ENCODE peak calls at places on chromosomes 3 and 15, in five cellular contexts. E, P, B, L and F are unnamed samples.

GRCh38 chr3:138451595-138452162 is 17.3 kb downstream of the ESYT3 start:
- DNase-seq in E (peak), P (peak), B (no peak), L (no peak), F (no peak)

GRCh38 chr3:162641317-162641716 is 1144.7 kb downstream of the OTOL1 start:
- DNase-seq in E (no peak), P (no peak), B (no peak), L (no peak), F (no peak)

GRCh38 chr3:194431553-194431952 is 32.5 kb upstream of the GP5 start:
- DNase-seq in E (no peak), P (no peak), B (no peak), L (no peak), F (no peak)

GRCh38 chr15:38819343-38819858 is 254.8 kb upstream of the RASGRP1 start:
- DNase-seq in E (no peak), P (no peak), B (no peak), L (no peak), F (no peak)

GRCh38 chr3:122927726-122928125 is 99.8 kb downstream of the SEMA5B start:
- DNase-seq in E (no peak), P (peak), B (no peak), L (no peak), F (no peak)

GRCh38 chr15:87672309-87672897 is 584.1 kb downstream of the NTRK3 start:
- DNase-seq in E (no peak), P (no peak), B (no peak), L (no peak), F (peak)

GRCh38 chr3:14410501-14411165 is 8.2 kb downstream of the SLC6A6 start:
- DNase-seq in E (no peak), P (no peak), B (peak), L (no peak), F (peak)

GRCh38 chr3:4743371-4743770 is 235.9 kb upstream of the BHLHE40 start:
- DNase-seq in E (no peak), P (no peak), B (no peak), L (no peak), F (no peak)

GRCh38 chr15:72782993-72783562 is 480 bp downstream of the ADPGK start:
- DNase-seq in E (no peak), P (peak), B (no peak), L (no peak), F (peak)

GRCh38 chr3:11140054-11140712 is 14.1 kb upstream of the HRH1 start:
- DNase-seq in E (no peak), P (no peak), B (no peak), L (no peak), F (peak)

GRCh38 chr3:40639006-40639405 is 114.2 kb downstream of the ZNF621 start:
- DNase-seq in E (no peak), P (no peak), B (no peak), L (no peak), F (no peak)

GRCh38 chr3:4776980-4777581 is 202.2 kb upstream of the BHLHE40 start:
- DNase-seq in E (no peak), P (no peak), B (no peak), L (no peak), F (peak)

GRCh38 chr3:187994221-187995085 is 159.5 kb upstream of the LPP start:
- DNase-seq in E (no peak), P (no peak), B (peak), L (no peak), F (peak)

GRCh38 chr3:135106445-135106844 is 311.4 kb downstream of the EPHB1 start:
- DNase-seq in E (no peak), P (no peak), B (peak), L (no peak), F (no peak)

GRCh38 chr15:39248204-39248603 is 332.7 kb upstream of the THBS1 start:
- DNase-seq in E (no peak), P (no peak), B (peak), L (no peak), F (no peak)

GRCh38 chr3:150401285-150401684 is 6.8 kb upstream of the TSC22D2 start:
- DNase-seq in E (no peak), P (no peak), B (no peak), L (no peak), F (no peak)

GRCh38 chr3:77039606-77040553 is at the start of gene ROBO2:
- DNase-seq in E (peak), P (peak), B (peak), L (peak), F (peak)

GRCh38 chr3:77038928-77039605 is 832 bp upstream of the ROBO2 start:
- DNase-seq in E (peak), P (peak), B (peak), L (no peak), F (peak)

GRCh38 chr3:77041156-77041696 is 1.3 kb downstream of the ROBO2 start:
- DNase-seq in E (no peak), P (no peak), B (no peak), L (no peak), F (no peak)

GRCh38 chr3:77041756-77042155 is 1.9 kb downstream of the ROBO2 start:
- DNase-seq in E (no peak), P (no peak), B (no peak), L (no peak), F (no peak)

DNA sequence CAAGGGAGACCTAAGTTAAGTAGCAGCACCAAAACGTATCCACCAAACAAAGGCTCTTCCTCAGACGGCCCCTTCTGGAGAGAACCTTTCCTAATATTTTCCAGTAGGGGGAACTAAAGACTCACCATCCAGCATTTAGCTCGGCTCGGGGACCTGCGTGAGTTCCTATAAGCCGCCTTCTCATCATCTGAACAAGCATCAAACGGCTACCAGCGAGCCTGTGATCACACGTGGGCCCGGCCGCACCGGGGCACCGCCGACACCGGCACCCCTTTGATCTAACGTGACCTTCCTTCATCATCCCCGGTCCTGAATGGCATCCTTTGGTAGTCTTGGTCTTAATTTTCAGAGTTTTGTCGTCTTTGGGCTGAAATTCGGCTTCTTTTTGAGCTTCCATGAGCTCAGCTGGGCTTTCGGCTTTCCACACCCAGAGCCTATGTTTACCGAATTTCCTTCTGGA is 1.4 kb upstream of the ROBO2 start:
- DNase-seq in E (peak), P (peak), B (peak), L (peak), F (peak)
- TF ChIP-seq CTCF in E (peak), P (peak), B (peak), L (peak), F (peak)

DNA sequence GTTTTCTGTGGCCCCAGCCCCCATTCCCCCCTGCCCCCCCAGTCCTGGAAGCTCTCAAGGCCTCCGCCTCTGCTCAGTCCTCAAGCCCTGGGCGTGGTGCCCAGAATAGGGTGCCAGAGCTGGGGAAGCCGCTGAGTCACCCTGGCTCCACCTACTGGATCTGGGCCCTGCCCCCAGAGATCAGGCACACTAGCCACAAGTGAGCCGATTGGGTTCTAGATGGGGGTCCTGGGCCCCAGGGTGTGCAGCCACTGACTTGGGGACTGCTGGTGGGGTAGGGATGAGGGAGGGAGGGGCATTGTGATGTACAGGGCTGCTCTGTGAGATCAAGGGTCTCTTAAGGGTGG is 5.7 kb downstream of the EIF4G1 start:
- DNase-seq in E (peak), P (peak), B (peak), L (peak), F (peak)
- H3K4me3 ChIP-seq in E (peak), P (peak), B (peak), L (no peak), F (no peak)

GRCh38 chr3:128572644-128573105 is 77.9 kb downstream of the RPN1 start:
- DNase-seq in E (no peak), P (no peak), B (no peak), L (no peak), F (no peak)
- TF ChIP-seq CTCF in E (no peak), P (no peak), B (peak), L (peak), F (peak)

GRCh38 chr3:44649709-44650108 is 1.2 kb downstream of the ZNF35 start:
- DNase-seq in E (no peak), P (no peak), B (no peak), L (no peak), F (no peak)

GRCh38 chr3:44642337-44642736 is 6.2 kb upstream of the ZNF35 start:
- DNase-seq in E (no peak), P (no peak), B (no peak), L (no peak), F (no peak)

GRCh38 chr3:44643024-44643423 is 5.5 kb upstream of the ZNF35 start:
- DNase-seq in E (no peak), P (no peak), B (no peak), L (no peak), F (no peak)

GRCh38 chr3:44648564-44649229 is at the start of gene ZNF35:
- DNase-seq in E (peak), P (peak), B (peak), L (peak), F (peak)

DNA sequence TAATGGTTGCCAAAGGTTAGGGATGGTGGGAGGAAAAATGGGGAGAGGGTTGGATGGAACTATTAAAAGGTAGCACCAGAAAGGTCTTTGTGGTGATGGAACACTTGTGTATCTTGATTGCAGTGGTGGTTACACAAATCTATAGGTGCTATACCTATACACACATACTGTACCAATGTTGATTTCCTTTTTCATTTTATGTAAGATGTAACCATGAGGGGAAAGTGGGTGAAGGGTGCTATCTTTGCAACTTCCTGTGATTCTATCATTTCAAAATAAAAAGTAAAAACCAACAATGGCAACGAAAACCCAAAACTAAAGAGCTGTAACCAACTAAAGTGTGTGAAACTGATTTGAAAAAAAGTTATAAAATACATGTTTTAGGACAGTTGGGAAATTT is 761 bp upstream of the ZNF35 start:
- DNase-seq in E (no peak), P (no peak), B (no peak), L (no peak), F (no peak)
- H3K4me3 ChIP-seq in E (no peak), P (no peak), B (no peak), L (no peak), F (no peak)

GRCh38 chr3:112437146-112438022 is 61.9 kb downstream of the BTLA start:
- DNase-seq in E (no peak), P (no peak), B (peak), L (peak), F (peak)
- TF ChIP-seq CTCF in E (no peak), P (no peak), B (peak), L (peak), F (peak)

DNA sequence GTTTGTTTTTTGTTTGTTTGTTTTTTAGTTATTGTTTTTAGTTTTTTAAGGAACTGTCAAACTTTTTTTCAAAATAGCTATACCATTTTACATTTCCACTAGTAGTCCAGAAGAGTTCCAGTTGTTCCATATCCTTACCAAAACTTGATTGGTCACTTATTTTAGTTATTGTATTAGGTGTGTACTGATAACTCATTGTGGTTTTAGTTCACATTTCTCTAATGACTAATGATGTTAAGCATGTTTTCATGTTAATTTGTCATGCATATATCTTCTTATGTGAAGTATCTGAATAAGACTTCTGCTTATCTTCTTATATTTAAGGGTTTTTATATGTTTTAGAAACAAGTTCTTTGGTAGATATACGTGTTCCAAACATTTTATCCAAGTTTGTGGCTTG is 89.5 kb downstream of the CD200R1L start:
- DNase-seq in E (no peak), P (no peak), B (no peak), L (no peak), F (no peak)
- H3K4me3 ChIP-seq in E (no peak), P (no peak), B (no peak), L (no peak), F (no peak)

GRCh38 chr3:129314757-129315385 is 36.2 kb downstream of the HMCES start:
- DNase-seq in E (peak), P (peak), B (peak), L (peak), F (peak)
- TF ChIP-seq CTCF in E (peak), P (no peak), B (no peak), L (peak), F (no peak)